ENCODE peak calls at places on chromosome 7, in six cellular contexts. C is GM12892; W is central memory CD8-positive, alpha-beta T cell; K is activated CD4-positive, alpha-beta T cell treated with anti-CD3 and anti-CD28 coated beads, Interleukin-2, amount 50 U/mL, for 1 hour; U is GM12891; G is posterior cingulate gyrus. S is an unnamed sample.

GRCh38 chr7:67100956-67101361 is 104.3 kb downstream of the TYW1 start:
- DNase-seq in U (no peak), W (no peak), K (no peak), C (no peak), G (no peak), S (no peak)

GRCh38 chr7:134703781-134704180 is 57.1 kb downstream of the BPGM start:
- DNase-seq in C (no peak), K (no peak), W (no peak), G (no peak), U (no peak), S (peak; percentile 35)

GRCh38 chr7:102255501-102255900 is 31.2 kb upstream of the SH2B2 start:
- DNase-seq in G (no peak), W (no peak), U (no peak), C (no peak), K (no peak), S (no peak)

GRCh38 chr7:4634166-4634565 is 47.9 kb upstream of the FOXK1 start:
- DNase-seq in K (no peak), G (no peak), W (no peak), C (no peak), U (no peak), S (no peak)

GRCh38 chr7:100825760-100826545 is 1.4 kb downstream of the EPHB4 start:
- DNase-seq in W (no peak), C (no peak), G (no peak), K (no peak), U (no peak), S (no peak)

GRCh38 chr7:151436446-151437162 is 3.3 kb downstream of the CRYGN start:
- DNase-seq in W (no peak), U (no peak), G (no peak), C (no peak), K (no peak), S (no peak)

GRCh38 chr7:111459757-111460280 is 102.5 kb downstream of the IMMP2L start:
- DNase-seq in G (no peak), U (no peak), C (no peak), K (no peak), W (no peak), S (no peak)

GRCh38 chr7:142811154-142811737 is 40.5 kb downstream of the PRSS2 start:
- DNase-seq in C (no peak), W (no peak), G (no peak), U (no peak), K (no peak), S (no peak)

GRCh38 chr7:104230606-104231005 is 22.8 kb upstream of the ORC5 start:
- DNase-seq in W (no peak), G (no peak), K (no peak), C (no peak), U (no peak), S (no peak)

GRCh38 chr7:434891-435486 is 84.7 kb downstream of the PDGFA start:
- DNase-seq in U (no peak), C (no peak), G (no peak), W (no peak), K (no peak), S (no peak)

GRCh38 chr7:30649717-30650116 is 32.5 kb downstream of the CRHR2 start:
- DNase-seq in K (no peak), U (no peak), C (no peak), G (no peak), W (no peak), S (no peak)

GRCh38 chr7:74300951-74301350 is 11.7 kb downstream of the CLIP2 start:
- DNase-seq in K (no peak), C (no peak), W (no peak), U (no peak), G (no peak), S (no peak)

GRCh38 chr7:137771679-137772078 is 75.1 kb downstream of the DGKI start:
- DNase-seq in K (no peak), C (no peak), U (no peak), G (no peak), W (no peak), S (no peak)

GRCh38 chr7:17298840-17299476 is 506 bp downstream of the AHR start:
- DNase-seq in C (peak; percentile 9), G (peak; percentile 38), U (peak; percentile 10), W (peak; percentile 41), K (peak; percentile 56), S (peak; percentile 68)

GRCh38 chr7:46229409-46229808 is 308.3 kb upstream of the IGFBP3 start:
- DNase-seq in G (no peak), W (no peak), U (no peak), C (no peak), K (no peak), S (no peak)

GRCh38 chr7:68537228-68538071 is 1060.8 kb upstream of the AUTS2 start:
- DNase-seq in C (no peak), U (no peak), K (no peak), W (no peak), G (no peak), S (no peak)

GRCh38 chr7:30988346-30989005 is 24.7 kb downstream of the GHRHR start:
- DNase-seq in W (no peak), K (no peak), U (no peak), G (peak; percentile 57), C (no peak), S (no peak)

GRCh38 chr7:46525876-46526275 is 604.8 kb upstream of the IGFBP3 start:
- DNase-seq in W (no peak), U (no peak), G (no peak), K (no peak), C (no peak), S (no peak)

GRCh38 chr7:154968336-154969001 is 34.5 kb downstream of the PAXIP1 start:
- DNase-seq in G (no peak), C (no peak), W (peak; percentile 18), K (no peak), U (no peak), S (no peak)

GRCh38 chr7:12738665-12739064 is 51.2 kb downstream of the ARL4A start:
- DNase-seq in C (no peak), W (no peak), U (no peak), G (no peak), K (no peak), S (no peak)

GRCh38 chr7:78673272-78673671 is 780.2 kb downstream of the MAGI2 start:
- DNase-seq in G (no peak), U (no peak), K (no peak), C (no peak), W (no peak), S (no peak)

GRCh38 chr7:47354831-47355541 is 226.9 kb downstream of the TNS3 start:
- DNase-seq in C (no peak), G (no peak), W (no peak), K (no peak), U (no peak), S (no peak)

GRCh38 chr7:140196361-140197217 is 19.8 kb upstream of the KDM7A start:
- DNase-seq in K (no peak), U (no peak), W (no peak), G (no peak), C (no peak), S (no peak)

GRCh38 chr7:137081276-137081675 is 212.8 kb downstream of the CHRM2 start:
- DNase-seq in W (no peak), K (no peak), G (no peak), C (no peak), U (no peak), S (no peak)

GRCh38 chr7:80210400-80210799 is 75.8 kb downstream of the GNAI1 start:
- DNase-seq in U (no peak), G (no peak), W (no peak), C (no peak), K (no peak), S (no peak)

GRCh38 chr7:126411821-126412383 is 840.8 kb downstream of the GRM8 start:
- DNase-seq in K (no peak), U (no peak), G (no peak), C (no peak), W (no peak), S (no peak)

GRCh38 chr7:22713463-22713862 is 13.5 kb upstream of the IL6 start:
- DNase-seq in K (no peak), C (no peak), G (no peak), W (no peak), U (no peak), S (no peak)

GRCh38 chr7:116185956-116186355 is 24.4 kb upstream of the TES start:
- DNase-seq in C (no peak), G (no peak), U (no peak), W (no peak), K (no peak), S (no peak)

GRCh38 chr7:128431221-128431620 is 21.4 kb upstream of the IMPDH1 start:
- DNase-seq in G (no peak), C (no peak), K (no peak), U (no peak), W (no peak), S (no peak)

GRCh38 chr7:2008936-2009540 is 223.7 kb downstream of the MAD1L1 start:
- DNase-seq in U (no peak), W (no peak), G (no peak), C (no peak), K (no peak), S (no peak)

GRCh38 chr7:156673454-156673853 is 32.9 kb downstream of the RNF32 start:
- DNase-seq in K (no peak), W (no peak), U (no peak), C (no peak), G (no peak), S (no peak)

GRCh38 chr7:28126047-28127041 is 54.3 kb downstream of the JAZF1 start:
- DNase-seq in U (no peak), C (no peak), W (no peak), G (no peak), K (no peak), S (no peak)

GRCh38 chr7:77698042-77698625 is 1.9 kb downstream of the RSBN1L start:
- DNase-seq in K (no peak), U (no peak), G (no peak), W (no peak), C (no peak), S (no peak)